ENCODE peak calls at places on chromosome 4, in six cellular contexts. L is mesenchymal stem cell, S is tibial artery, M is hepatocyte, V is H9, C is aorta. X is an unnamed sample. For H3K9me3, the result is how much of the 10 kb centered on the place peaks cover.

GRCh38 chr4:140888059-140888458 is 131.9 kb upstream of the TBC1D9 start:
- DNase-seq in S (no peak), L (no peak), C (no peak), V (no peak), M (no peak), X (no peak)

GRCh38 chr4:185991750-185992149 is 77.2 kb upstream of the TLR3 start:
- DNase-seq in M (no peak), C (no peak), V (no peak), L (no peak), S (no peak), X (no peak)

GRCh38 chr4:1362521-1362920 is 15.5 kb downstream of the UVSSA start:
- DNase-seq in S (no peak), C (no peak), L (no peak), V (no peak), M (no peak), X (no peak)

GRCh38 chr4:14871676-14872430 is 130.4 kb upstream of the CPEB2 start:
- DNase-seq in S (no peak), V (peak), C (no peak), L (no peak), M (no peak), X (peak)

GRCh38 chr4:78197947-78198346 is 140.8 kb downstream of the FRAS1 start:
- DNase-seq in S (no peak), M (no peak), L (no peak), V (no peak), C (no peak), X (no peak)

GRCh38 chr4:8913121-8913857 is 41.6 kb upstream of the HMX1 start:
- DNase-seq in L (no peak), S (no peak), M (peak), V (no peak), C (peak), X (no peak)

GRCh38 chr4:168440442-168441264 is 39.6 kb downstream of the DDX60L start:
- DNase-seq in V (no peak), M (peak), C (no peak), L (peak), S (no peak), X (no peak)

GRCh38 chr4:142548491-142548890 is 297.6 kb downstream of the INPP4B start:
- DNase-seq in S (no peak), L (no peak), M (no peak), C (no peak), V (no peak), X (no peak)

GRCh38 chr4:183888564-183888963 is 16.5 kb upstream of the STOX2 start:
- DNase-seq in L (no peak), C (no peak), V (no peak), M (no peak), S (no peak), X (no peak)

GRCh38 chr4:150722908-150723362 is 141.0 kb downstream of the MAB21L2 start:
- DNase-seq in M (peak), V (peak), C (peak), S (peak), L (peak), X (no peak)

GRCh38 chr4:126955292-126956191 is 677.2 kb upstream of the INTU start:
- DNase-seq in C (no peak), S (peak), V (peak), L (no peak), M (no peak), X (no peak)

GRCh38 chr4:154010377-154010776 is 221.5 kb upstream of the SFRP2 start:
- DNase-seq in S (no peak), M (no peak), V (no peak), L (no peak), C (no peak), X (no peak)

GRCh38 chr4:154013576-154013975 is 224.7 kb upstream of the SFRP2 start:
- DNase-seq in C (no peak), S (no peak), L (no peak), V (no peak), M (no peak), X (no peak)

GRCh38 chr4:154004859-154005520 is 216.1 kb upstream of the SFRP2 start:
- DNase-seq in M (peak), V (no peak), L (peak), C (no peak), S (no peak), X (no peak)

GRCh38 chr4:154009795-154010194 is 220.9 kb upstream of the SFRP2 start:
- DNase-seq in L (no peak), V (no peak), S (no peak), C (no peak), M (no peak), X (no peak)

GRCh38 chr4:154009191-154009590 is 220.3 kb upstream of the SFRP2 start:
- DNase-seq in S (no peak), C (no peak), M (no peak), V (no peak), L (peak), X (no peak)
- H3K9me3 ChIP-seq in S (under half), C (under half), M (under half), V (under half), L (under half), X (under half)

DNA sequence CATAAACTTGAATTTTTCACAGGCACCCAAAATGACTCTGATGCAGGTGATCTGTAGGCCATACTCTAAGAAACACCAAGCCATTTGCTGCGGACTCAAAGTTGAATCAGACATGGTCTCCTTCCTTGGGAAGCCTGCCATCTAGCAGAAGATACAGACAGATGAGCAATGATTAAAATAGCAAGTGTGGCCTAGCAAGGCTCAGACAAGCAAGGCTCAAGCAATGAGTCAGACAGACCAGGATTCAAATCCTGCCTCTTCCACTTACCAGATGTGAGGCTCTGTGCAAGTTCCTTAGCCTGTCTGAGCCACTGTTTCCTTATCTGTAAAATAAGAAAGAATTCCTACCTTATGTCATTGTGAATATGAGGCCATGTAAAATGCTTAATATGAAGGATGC is 2.3 kb downstream of the CCDC149 start:
- DNase-seq in L (no peak), M (no peak), V (no peak), S (no peak), C (no peak), X (no peak)
- H3K9me3 ChIP-seq in L (under half), M (under half), V (under half), S (under half), C (under half), X (under half)

GRCh38 chr4:71860643-71861042 is 76.8 kb upstream of the GC start:
- DNase-seq in C (no peak), M (no peak), V (no peak), S (no peak), L (peak), X (no peak)
- H3K9me3 ChIP-seq in C (under half), M (under half), V (under half), S (under half), L (under half), X (under half)

DNA sequence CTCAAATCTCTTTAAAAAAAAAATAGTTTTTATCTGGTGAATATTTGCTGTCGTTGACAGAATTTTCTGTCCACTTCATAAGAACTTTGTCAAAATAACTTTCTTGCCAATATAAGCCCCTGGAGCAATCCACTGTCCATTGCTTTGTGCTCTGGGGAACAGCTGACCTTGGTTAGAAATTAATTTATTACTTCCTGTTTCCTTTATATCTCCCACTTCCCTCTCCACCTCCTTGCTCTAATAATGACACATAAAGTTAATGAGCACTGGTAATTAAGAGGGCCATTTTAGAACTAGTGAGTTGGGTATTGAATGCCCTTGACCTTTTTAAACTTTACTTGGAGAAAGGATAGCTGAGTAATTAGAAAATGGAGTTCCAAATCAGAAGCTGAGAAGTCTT is 151.3 kb upstream of the LEF1 start:
- DNase-seq in M (no peak), C (no peak), L (no peak), V (no peak), S (no peak), X (no peak)
- H3K9me3 ChIP-seq in M (under half), C (under half), L (under half), V (under half), S (under half), X (under half)

DNA sequence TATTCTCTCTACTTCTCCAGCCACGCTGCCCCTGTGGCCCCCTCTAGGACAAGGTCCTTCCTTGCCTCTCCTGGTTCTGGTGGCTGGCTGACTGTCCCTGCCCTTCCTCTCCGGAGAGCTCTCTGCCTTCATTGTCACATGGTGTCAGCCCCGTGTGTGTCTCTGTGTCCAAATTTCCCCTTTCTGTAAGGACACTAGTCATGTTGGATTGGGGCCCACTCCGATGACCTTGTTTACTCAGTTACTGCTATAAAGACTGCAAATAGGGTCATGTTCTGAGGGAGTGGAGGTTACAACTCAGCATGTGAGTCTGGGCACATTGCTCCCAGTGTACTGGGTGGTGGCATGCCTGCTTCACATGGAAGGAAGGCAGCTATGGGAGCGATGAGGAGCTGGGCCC is 129.5 kb upstream of the PSAPL1 start:
- DNase-seq in S (no peak), V (no peak), L (no peak), C (no peak), M (peak), X (no peak)
- H3K9me3 ChIP-seq in S (under half), V (under half), L (half or more), C (under half), M (under half), X (under half)

X was measured in T-helper 17 cell.